ENCODE peak calls at places on chromosomes 7 and 10, in four cellular contexts. One of them, this sample, is unnamed.

GRCh38 chr7:82859106-82859850 is 303.4 kb downstream of the PCLO start:
- DNase-seq in activated CD4-positive, CD25-positive, alpha-beta regulatory T cell treated with anti-CD3 and anti-CD28 coated beads, Interleukin-2, amount 50 U/mL, for 72 hours: no peak
- DNase-seq in NCI-H1436: no peak
- DNase-seq in activated CD4-positive, alpha-beta T cell treated with anti-CD3 and anti-CD28 coated beads, Interleukin-2, amount 50 U/mL, for 4 hours: no peak
- DNase-seq in this sample: no peak

GRCh38 chr10:61283489-61284221 is 169.5 kb downstream of the TMEM26 start:
- DNase-seq in activated CD4-positive, CD25-positive, alpha-beta regulatory T cell treated with anti-CD3 and anti-CD28 coated beads, Interleukin-2, amount 50 U/mL, for 72 hours: no peak
- DNase-seq in NCI-H1436: no peak
- DNase-seq in activated CD4-positive, alpha-beta T cell treated with anti-CD3 and anti-CD28 coated beads, Interleukin-2, amount 50 U/mL, for 4 hours: no peak
- DNase-seq in this sample: no peak

GRCh38 chr7:96121752-96122151 is 200.1 kb downstream of the SLC25A13 start:
- DNase-seq in activated CD4-positive, CD25-positive, alpha-beta regulatory T cell treated with anti-CD3 and anti-CD28 coated beads, Interleukin-2, amount 50 U/mL, for 72 hours: no peak
- DNase-seq in NCI-H1436: no peak
- DNase-seq in activated CD4-positive, alpha-beta T cell treated with anti-CD3 and anti-CD28 coated beads, Interleukin-2, amount 50 U/mL, for 4 hours: no peak
- DNase-seq in this sample: no peak

GRCh38 chr7:151690597-151690996 is 170.9 kb upstream of the RHEB start:
- DNase-seq in activated CD4-positive, CD25-positive, alpha-beta regulatory T cell treated with anti-CD3 and anti-CD28 coated beads, Interleukin-2, amount 50 U/mL, for 72 hours: no peak
- DNase-seq in NCI-H1436: no peak
- DNase-seq in activated CD4-positive, alpha-beta T cell treated with anti-CD3 and anti-CD28 coated beads, Interleukin-2, amount 50 U/mL, for 4 hours: no peak
- DNase-seq in this sample: no peak

GRCh38 chr7:74134117-74134539 is 40.0 kb upstream of the EIF4H start:
- DNase-seq in activated CD4-positive, CD25-positive, alpha-beta regulatory T cell treated with anti-CD3 and anti-CD28 coated beads, Interleukin-2, amount 50 U/mL, for 72 hours: no peak
- DNase-seq in NCI-H1436: no peak
- DNase-seq in activated CD4-positive, alpha-beta T cell treated with anti-CD3 and anti-CD28 coated beads, Interleukin-2, amount 50 U/mL, for 4 hours: no peak
- DNase-seq in this sample: no peak

GRCh38 chr7:129295015-129295423 is 70.2 kb downstream of the AHCYL2 start:
- DNase-seq in activated CD4-positive, CD25-positive, alpha-beta regulatory T cell treated with anti-CD3 and anti-CD28 coated beads, Interleukin-2, amount 50 U/mL, for 72 hours: no peak
- DNase-seq in NCI-H1436: peak; percentile 5
- DNase-seq in activated CD4-positive, alpha-beta T cell treated with anti-CD3 and anti-CD28 coated beads, Interleukin-2, amount 50 U/mL, for 4 hours: no peak
- DNase-seq in this sample: no peak

GRCh38 chr7:2444476-2444875 is 31.7 kb downstream of the GRIFIN start:
- DNase-seq in activated CD4-positive, CD25-positive, alpha-beta regulatory T cell treated with anti-CD3 and anti-CD28 coated beads, Interleukin-2, amount 50 U/mL, for 72 hours: no peak
- DNase-seq in NCI-H1436: no peak
- DNase-seq in activated CD4-positive, alpha-beta T cell treated with anti-CD3 and anti-CD28 coated beads, Interleukin-2, amount 50 U/mL, for 4 hours: no peak
- DNase-seq in this sample: no peak

GRCh38 chr7:134845461-134845860 is 66.0 kb downstream of the CALD1 start:
- DNase-seq in activated CD4-positive, CD25-positive, alpha-beta regulatory T cell treated with anti-CD3 and anti-CD28 coated beads, Interleukin-2, amount 50 U/mL, for 72 hours: no peak
- DNase-seq in NCI-H1436: no peak
- DNase-seq in activated CD4-positive, alpha-beta T cell treated with anti-CD3 and anti-CD28 coated beads, Interleukin-2, amount 50 U/mL, for 4 hours: no peak
- DNase-seq in this sample: no peak

GRCh38 chr10:51001587-51001986 is 72.7 kb upstream of the PRKG1 start:
- DNase-seq in activated CD4-positive, CD25-positive, alpha-beta regulatory T cell treated with anti-CD3 and anti-CD28 coated beads, Interleukin-2, amount 50 U/mL, for 72 hours: no peak
- DNase-seq in NCI-H1436: no peak
- DNase-seq in activated CD4-positive, alpha-beta T cell treated with anti-CD3 and anti-CD28 coated beads, Interleukin-2, amount 50 U/mL, for 4 hours: no peak
- DNase-seq in this sample: no peak

GRCh38 chr10:121514141-121514865 is 83.9 kb downstream of the FGFR2 start:
- DNase-seq in activated CD4-positive, CD25-positive, alpha-beta regulatory T cell treated with anti-CD3 and anti-CD28 coated beads, Interleukin-2, amount 50 U/mL, for 72 hours: no peak
- DNase-seq in NCI-H1436: no peak
- DNase-seq in activated CD4-positive, alpha-beta T cell treated with anti-CD3 and anti-CD28 coated beads, Interleukin-2, amount 50 U/mL, for 4 hours: no peak
- DNase-seq in this sample: no peak

GRCh38 chr7:101926265-101926664 is 108.8 kb downstream of the CUX1 start:
- DNase-seq in activated CD4-positive, CD25-positive, alpha-beta regulatory T cell treated with anti-CD3 and anti-CD28 coated beads, Interleukin-2, amount 50 U/mL, for 72 hours: no peak
- DNase-seq in NCI-H1436: no peak
- DNase-seq in activated CD4-positive, alpha-beta T cell treated with anti-CD3 and anti-CD28 coated beads, Interleukin-2, amount 50 U/mL, for 4 hours: no peak
- DNase-seq in this sample: no peak

GRCh38 chr10:93552780-93553179 is 13.7 kb upstream of the FFAR4 start:
- DNase-seq in activated CD4-positive, CD25-positive, alpha-beta regulatory T cell treated with anti-CD3 and anti-CD28 coated beads, Interleukin-2, amount 50 U/mL, for 72 hours: no peak
- DNase-seq in NCI-H1436: no peak
- DNase-seq in activated CD4-positive, alpha-beta T cell treated with anti-CD3 and anti-CD28 coated beads, Interleukin-2, amount 50 U/mL, for 4 hours: no peak
- DNase-seq in this sample: no peak

GRCh38 chr10:15084502-15084922 is 4.1 kb downstream of the ACBD7 start:
- DNase-seq in activated CD4-positive, CD25-positive, alpha-beta regulatory T cell treated with anti-CD3 and anti-CD28 coated beads, Interleukin-2, amount 50 U/mL, for 72 hours: no peak
- DNase-seq in NCI-H1436: peak; percentile 62
- DNase-seq in activated CD4-positive, alpha-beta T cell treated with anti-CD3 and anti-CD28 coated beads, Interleukin-2, amount 50 U/mL, for 4 hours: no peak
- DNase-seq in this sample: no peak

GRCh38 chr7:151900591-151901312 is 23.8 kb upstream of the PRKAG2 start:
- DNase-seq in activated CD4-positive, CD25-positive, alpha-beta regulatory T cell treated with anti-CD3 and anti-CD28 coated beads, Interleukin-2, amount 50 U/mL, for 72 hours: no peak
- DNase-seq in NCI-H1436: no peak
- DNase-seq in activated CD4-positive, alpha-beta T cell treated with anti-CD3 and anti-CD28 coated beads, Interleukin-2, amount 50 U/mL, for 4 hours: no peak
- DNase-seq in this sample: no peak

GRCh38 chr10:132634241-132634946 is 96.8 kb downstream of the INPP5A start:
- DNase-seq in activated CD4-positive, CD25-positive, alpha-beta regulatory T cell treated with anti-CD3 and anti-CD28 coated beads, Interleukin-2, amount 50 U/mL, for 72 hours: no peak
- DNase-seq in NCI-H1436: no peak
- DNase-seq in activated CD4-positive, alpha-beta T cell treated with anti-CD3 and anti-CD28 coated beads, Interleukin-2, amount 50 U/mL, for 4 hours: no peak
- DNase-seq in this sample: no peak

GRCh38 chr7:134280508-134280907 is 36.2 kb downstream of the SLC35B4 start:
- DNase-seq in activated CD4-positive, CD25-positive, alpha-beta regulatory T cell treated with anti-CD3 and anti-CD28 coated beads, Interleukin-2, amount 50 U/mL, for 72 hours: no peak
- DNase-seq in NCI-H1436: no peak
- DNase-seq in activated CD4-positive, alpha-beta T cell treated with anti-CD3 and anti-CD28 coated beads, Interleukin-2, amount 50 U/mL, for 4 hours: no peak
- DNase-seq in this sample: no peak

GRCh38 chr7:1844336-1844955 is 174.4 kb downstream of the ELFN1 start:
- DNase-seq in activated CD4-positive, CD25-positive, alpha-beta regulatory T cell treated with anti-CD3 and anti-CD28 coated beads, Interleukin-2, amount 50 U/mL, for 72 hours: no peak
- DNase-seq in NCI-H1436: no peak
- DNase-seq in activated CD4-positive, alpha-beta T cell treated with anti-CD3 and anti-CD28 coated beads, Interleukin-2, amount 50 U/mL, for 4 hours: no peak
- DNase-seq in this sample: no peak

GRCh38 chr7:141354251-141354650 is 197.0 kb upstream of the AGK start:
- DNase-seq in activated CD4-positive, CD25-positive, alpha-beta regulatory T cell treated with anti-CD3 and anti-CD28 coated beads, Interleukin-2, amount 50 U/mL, for 72 hours: no peak
- DNase-seq in NCI-H1436: no peak
- DNase-seq in activated CD4-positive, alpha-beta T cell treated with anti-CD3 and anti-CD28 coated beads, Interleukin-2, amount 50 U/mL, for 4 hours: no peak
- DNase-seq in this sample: no peak

GRCh38 chr10:10032991-10033390 is 984.7 kb upstream of the CELF2 start:
- DNase-seq in activated CD4-positive, CD25-positive, alpha-beta regulatory T cell treated with anti-CD3 and anti-CD28 coated beads, Interleukin-2, amount 50 U/mL, for 72 hours: no peak
- DNase-seq in NCI-H1436: no peak
- DNase-seq in activated CD4-positive, alpha-beta T cell treated with anti-CD3 and anti-CD28 coated beads, Interleukin-2, amount 50 U/mL, for 4 hours: no peak
- DNase-seq in this sample: no peak

GRCh38 chr10:37856881-37857286 is 526 bp downstream of the ZNF248 start:
- DNase-seq in activated CD4-positive, CD25-positive, alpha-beta regulatory T cell treated with anti-CD3 and anti-CD28 coated beads, Interleukin-2, amount 50 U/mL, for 72 hours: peak; percentile 38
- DNase-seq in NCI-H1436: peak; percentile 28
- DNase-seq in activated CD4-positive, alpha-beta T cell treated with anti-CD3 and anti-CD28 coated beads, Interleukin-2, amount 50 U/mL, for 4 hours: peak; percentile 1
- DNase-seq in this sample: no peak

GRCh38 chr10:48522011-48522765 is 82.7 kb downstream of the ARHGAP22 start:
- DNase-seq in activated CD4-positive, CD25-positive, alpha-beta regulatory T cell treated with anti-CD3 and anti-CD28 coated beads, Interleukin-2, amount 50 U/mL, for 72 hours: no peak
- DNase-seq in NCI-H1436: no peak
- DNase-seq in activated CD4-positive, alpha-beta T cell treated with anti-CD3 and anti-CD28 coated beads, Interleukin-2, amount 50 U/mL, for 4 hours: no peak
- DNase-seq in this sample: no peak

GRCh38 chr10:35075228-35075627 is 14.9 kb downstream of the CUL2 start:
- DNase-seq in activated CD4-positive, CD25-positive, alpha-beta regulatory T cell treated with anti-CD3 and anti-CD28 coated beads, Interleukin-2, amount 50 U/mL, for 72 hours: no peak
- DNase-seq in NCI-H1436: no peak
- DNase-seq in activated CD4-positive, alpha-beta T cell treated with anti-CD3 and anti-CD28 coated beads, Interleukin-2, amount 50 U/mL, for 4 hours: no peak
- DNase-seq in this sample: no peak

GRCh38 chr7:2476776-2477446 is 713 bp upstream of the GRIFIN start:
- DNase-seq in activated CD4-positive, CD25-positive, alpha-beta regulatory T cell treated with anti-CD3 and anti-CD28 coated beads, Interleukin-2, amount 50 U/mL, for 72 hours: no peak
- DNase-seq in NCI-H1436: no peak
- DNase-seq in activated CD4-positive, alpha-beta T cell treated with anti-CD3 and anti-CD28 coated beads, Interleukin-2, amount 50 U/mL, for 4 hours: no peak
- DNase-seq in this sample: no peak

GRCh38 chr7:35492451-35493175 is 202.3 kb downstream of the HERPUD2 start:
- DNase-seq in activated CD4-positive, CD25-positive, alpha-beta regulatory T cell treated with anti-CD3 and anti-CD28 coated beads, Interleukin-2, amount 50 U/mL, for 72 hours: no peak
- DNase-seq in NCI-H1436: no peak
- DNase-seq in activated CD4-positive, alpha-beta T cell treated with anti-CD3 and anti-CD28 coated beads, Interleukin-2, amount 50 U/mL, for 4 hours: no peak
- DNase-seq in this sample: no peak

GRCh38 chr10:124494050-124494807 is 32.6 kb downstream of the LHPP start:
- DNase-seq in activated CD4-positive, CD25-positive, alpha-beta regulatory T cell treated with anti-CD3 and anti-CD28 coated beads, Interleukin-2, amount 50 U/mL, for 72 hours: no peak
- DNase-seq in NCI-H1436: no peak
- DNase-seq in activated CD4-positive, alpha-beta T cell treated with anti-CD3 and anti-CD28 coated beads, Interleukin-2, amount 50 U/mL, for 4 hours: no peak
- DNase-seq in this sample: no peak

GRCh38 chr10:112812571-112812970 is 137.5 kb upstream of the TCF7L2 start:
- DNase-seq in activated CD4-positive, CD25-positive, alpha-beta regulatory T cell treated with anti-CD3 and anti-CD28 coated beads, Interleukin-2, amount 50 U/mL, for 72 hours: no peak
- DNase-seq in NCI-H1436: no peak
- DNase-seq in activated CD4-positive, alpha-beta T cell treated with anti-CD3 and anti-CD28 coated beads, Interleukin-2, amount 50 U/mL, for 4 hours: no peak
- DNase-seq in this sample: no peak

GRCh38 chr7:129394982-129395906 is 39.0 kb upstream of the STRIP2 start:
- DNase-seq in activated CD4-positive, CD25-positive, alpha-beta regulatory T cell treated with anti-CD3 and anti-CD28 coated beads, Interleukin-2, amount 50 U/mL, for 72 hours: no peak
- DNase-seq in NCI-H1436: no peak
- DNase-seq in activated CD4-positive, alpha-beta T cell treated with anti-CD3 and anti-CD28 coated beads, Interleukin-2, amount 50 U/mL, for 4 hours: no peak
- DNase-seq in this sample: no peak

GRCh38 chr10:4652111-4653010 is 173.6 kb upstream of the AKR1E2 start:
- DNase-seq in activated CD4-positive, CD25-positive, alpha-beta regulatory T cell treated with anti-CD3 and anti-CD28 coated beads, Interleukin-2, amount 50 U/mL, for 72 hours: no peak
- DNase-seq in NCI-H1436: no peak
- DNase-seq in activated CD4-positive, alpha-beta T cell treated with anti-CD3 and anti-CD28 coated beads, Interleukin-2, amount 50 U/mL, for 4 hours: peak; percentile 7
- DNase-seq in this sample: no peak

GRCh38 chr10:92047215-92047614 is 123.6 kb downstream of the BTAF1 start:
- DNase-seq in activated CD4-positive, CD25-positive, alpha-beta regulatory T cell treated with anti-CD3 and anti-CD28 coated beads, Interleukin-2, amount 50 U/mL, for 72 hours: no peak
- DNase-seq in NCI-H1436: no peak
- DNase-seq in activated CD4-positive, alpha-beta T cell treated with anti-CD3 and anti-CD28 coated beads, Interleukin-2, amount 50 U/mL, for 4 hours: no peak
- DNase-seq in this sample: no peak

GRCh38 chr7:96314402-96315108 is 7.3 kb downstream of the SLC25A13 start:
- DNase-seq in activated CD4-positive, CD25-positive, alpha-beta regulatory T cell treated with anti-CD3 and anti-CD28 coated beads, Interleukin-2, amount 50 U/mL, for 72 hours: no peak
- DNase-seq in NCI-H1436: no peak
- DNase-seq in activated CD4-positive, alpha-beta T cell treated with anti-CD3 and anti-CD28 coated beads, Interleukin-2, amount 50 U/mL, for 4 hours: no peak
- DNase-seq in this sample: no peak

GRCh38 chr7:17320102-17320497 is 21.6 kb downstream of the AHR start:
- DNase-seq in activated CD4-positive, CD25-positive, alpha-beta regulatory T cell treated with anti-CD3 and anti-CD28 coated beads, Interleukin-2, amount 50 U/mL, for 72 hours: no peak
- DNase-seq in NCI-H1436: no peak
- DNase-seq in activated CD4-positive, alpha-beta T cell treated with anti-CD3 and anti-CD28 coated beads, Interleukin-2, amount 50 U/mL, for 4 hours: no peak
- DNase-seq in this sample: no peak

GRCh38 chr7:142412551-142413193 is 154.8 kb upstream of the PRSS58 start:
- DNase-seq in activated CD4-positive, CD25-positive, alpha-beta regulatory T cell treated with anti-CD3 and anti-CD28 coated beads, Interleukin-2, amount 50 U/mL, for 72 hours: peak; percentile 32
- DNase-seq in NCI-H1436: no peak
- DNase-seq in activated CD4-positive, alpha-beta T cell treated with anti-CD3 and anti-CD28 coated beads, Interleukin-2, amount 50 U/mL, for 4 hours: peak; percentile 21
- DNase-seq in this sample: peak; percentile 9

GRCh38 chr7:127854383-127854782 is 176.9 kb downstream of the LRRC4 start:
- DNase-seq in activated CD4-positive, CD25-positive, alpha-beta regulatory T cell treated with anti-CD3 and anti-CD28 coated beads, Interleukin-2, amount 50 U/mL, for 72 hours: no peak
- DNase-seq in NCI-H1436: no peak
- DNase-seq in activated CD4-positive, alpha-beta T cell treated with anti-CD3 and anti-CD28 coated beads, Interleukin-2, amount 50 U/mL, for 4 hours: no peak
- DNase-seq in this sample: no peak

GRCh38 chr10:5530846-5531557 is 6.2 kb downstream of the CALML3 start:
- DNase-seq in activated CD4-positive, CD25-positive, alpha-beta regulatory T cell treated with anti-CD3 and anti-CD28 coated beads, Interleukin-2, amount 50 U/mL, for 72 hours: peak; percentile 20
- DNase-seq in NCI-H1436: no peak
- DNase-seq in activated CD4-positive, alpha-beta T cell treated with anti-CD3 and anti-CD28 coated beads, Interleukin-2, amount 50 U/mL, for 4 hours: no peak
- DNase-seq in this sample: no peak

GRCh38 chr10:86941426-86941825 is 16.0 kb downstream of the MMRN2 start:
- DNase-seq in activated CD4-positive, CD25-positive, alpha-beta regulatory T cell treated with anti-CD3 and anti-CD28 coated beads, Interleukin-2, amount 50 U/mL, for 72 hours: no peak
- DNase-seq in NCI-H1436: no peak
- DNase-seq in activated CD4-positive, alpha-beta T cell treated with anti-CD3 and anti-CD28 coated beads, Interleukin-2, amount 50 U/mL, for 4 hours: no peak
- DNase-seq in this sample: no peak

GRCh38 chr7:145212050-145212449 is 376.2 kb upstream of the TPK1 start:
- DNase-seq in activated CD4-positive, CD25-positive, alpha-beta regulatory T cell treated with anti-CD3 and anti-CD28 coated beads, Interleukin-2, amount 50 U/mL, for 72 hours: no peak
- DNase-seq in NCI-H1436: no peak
- DNase-seq in activated CD4-positive, alpha-beta T cell treated with anti-CD3 and anti-CD28 coated beads, Interleukin-2, amount 50 U/mL, for 4 hours: no peak
- DNase-seq in this sample: no peak

GRCh38 chr10:48782321-48782720 is 97.6 kb downstream of the WDFY4 start:
- DNase-seq in activated CD4-positive, CD25-positive, alpha-beta regulatory T cell treated with anti-CD3 and anti-CD28 coated beads, Interleukin-2, amount 50 U/mL, for 72 hours: no peak
- DNase-seq in NCI-H1436: no peak
- DNase-seq in activated CD4-positive, alpha-beta T cell treated with anti-CD3 and anti-CD28 coated beads, Interleukin-2, amount 50 U/mL, for 4 hours: no peak
- DNase-seq in this sample: no peak

This sample was measured in CD8-positive, alpha-beta T cell.